ENCODE peak calls at places on chromosomes 13 and 19, in nine cellular contexts. K is NCI-H2081; A is mesothelial cell of epicardium; Y is activated CD4-positive, CD25-positive, alpha-beta regulatory T cell treated with anti-CD3 and anti-CD28 coated beads, Interleukin-2, amount 50 U/mL, for 16 hours; D is dorsolateral prefrontal cortex; Q is kidney glomerular epithelial cell; M is HTR-8/SVneo; E is RPMI7951; F is NCI-H1105 treated with DMSO at 0.1 percent for 48 hours. U is an unnamed sample.

GRCh38 chr13:42600943-42601342 is 27.0 kb downstream of the TNFSF11 start:
- DNase-seq in M (no peak), Q (no peak), K (no peak), A (no peak), D (no peak), Y (no peak), F (no peak), E (peak; percentile 47), U (no peak)

GRCh38 chr13:21539687-21540086 is 64.3 kb downstream of the MICU2 start:
- DNase-seq in Y (no peak), A (no peak), E (no peak), M (no peak), K (no peak), Q (no peak), D (no peak), F (no peak), U (no peak)

GRCh38 chr19:46347985-46348384 is 1.1 kb downstream of the PPP5C start:
- DNase-seq in K (no peak), F (no peak), Q (no peak), D (no peak), M (no peak), A (no peak), Y (no peak), E (no peak), U (no peak)

GRCh38 chr19:29256516-29256915 is 43.6 kb upstream of the UQCRFS1 start:
- DNase-seq in Q (no peak), Y (no peak), E (no peak), K (no peak), F (no peak), A (no peak), D (no peak), M (no peak), U (no peak)

GRCh38 chr13:110137677-110138008 is 169.3 kb downstream of the COL4A1 start:
- DNase-seq in Y (no peak), D (no peak), A (no peak), E (no peak), F (peak; percentile 87), K (peak; percentile 61), Q (no peak), M (peak; percentile 55), U (peak; percentile 45)

GRCh38 chr13:26749285-26749684 is 11.3 kb downstream of the GPR12 start:
- DNase-seq in E (no peak), K (no peak), M (no peak), A (no peak), Q (no peak), F (no peak), Y (no peak), D (no peak), U (no peak)

GRCh38 chr19:1270854-1271527 is 1.9 kb downstream of the CIRBP start:
- DNase-seq in A (no peak), F (no peak), D (no peak), Q (no peak), E (no peak), M (no peak), K (no peak), Y (no peak), U (no peak)

GRCh38 chr13:40191186-40191980 is 475.1 kb downstream of the FOXO1 start:
- DNase-seq in Y (no peak), E (no peak), K (no peak), A (no peak), M (no peak), D (no peak), F (no peak), Q (peak; percentile 33), U (no peak)

GRCh38 chr19:3034845-3035541 is 5.9 kb upstream of the TLE2 start:
- DNase-seq in M (no peak), E (peak; percentile 66), A (no peak), Q (no peak), K (no peak), F (no peak), D (no peak), Y (no peak), U (no peak)

GRCh38 chr19:11284535-11284934 is 11.4 kb upstream of the TSPAN16 start:
- DNase-seq in D (no peak), F (no peak), E (no peak), M (no peak), Q (no peak), K (no peak), A (no peak), Y (no peak), U (no peak)

GRCh38 chr19:29510701-29511265 is 15.0 kb upstream of the VSTM2B start:
- DNase-seq in D (no peak), M (no peak), K (no peak), F (no peak), A (no peak), Y (no peak), E (no peak), Q (no peak), U (no peak)

GRCh38 chr13:97278395-97279078 is 56.4 kb downstream of the MBNL2 start:
- DNase-seq in D (no peak), Q (no peak), M (no peak), Y (no peak), A (no peak), K (no peak), E (no peak), F (no peak), U (no peak)

GRCh38 chr13:98265669-98266551 is 88.8 kb upstream of the RNF113B start:
- DNase-seq in E (peak; percentile 54), Y (no peak), Q (peak; percentile 47), F (no peak), K (no peak), A (no peak), M (no peak), D (no peak), U (no peak)

GRCh38 chr13:20221772-20222171 is 10.3 kb downstream of the GJB6 start:
- DNase-seq in E (peak; percentile 1), K (no peak), F (no peak), Y (no peak), M (no peak), A (no peak), Q (no peak), D (no peak), U (no peak)

GRCh38 chr19:1851581-1852293 is 3.5 kb upstream of the REXO1 start:
- DNase-seq in A (no peak), K (no peak), F (no peak), Q (no peak), M (no peak), D (no peak), E (no peak), Y (no peak), U (no peak)

GRCh38 chr19:39846678-39847486 is 703 bp upstream of the FBL start:
- DNase-seq in Y (no peak), D (no peak), E (no peak), A (no peak), M (no peak), Q (no peak), K (no peak), F (no peak), U (no peak)

GRCh38 chr19:18085702-18086457 is 854 bp downstream of the IL12RB1 start:
- DNase-seq in M (no peak), F (no peak), D (no peak), K (no peak), A (no peak), Q (no peak), Y (no peak), E (no peak), U (no peak)

GRCh38 chr13:46804391-46804815 is 7.4 kb upstream of the ESD start:
- DNase-seq in K (no peak), F (no peak), M (peak; percentile 34), D (no peak), Q (peak; percentile 95), Y (no peak), E (peak; percentile 89), A (no peak), U (no peak)

GRCh38 chr13:30840515-30840914 is 65.6 kb upstream of the MEDAG start:
- DNase-seq in Q (no peak), E (no peak), K (no peak), Y (no peak), M (no peak), F (no peak), A (no peak), D (no peak), U (no peak)

GRCh38 chr19:11203194-11204075 is 6.1 kb upstream of the KANK2 start:
- DNase-seq in F (peak; percentile 24), M (peak; percentile 91), E (peak; percentile 92), K (peak; percentile 11), Q (peak; percentile 47), D (peak; percentile 9), Y (peak; percentile 9), A (peak; percentile 77), U (no peak)

GRCh38 chr13:44842158-44842557 is 147.1 kb downstream of the NUFIP1 start:
- DNase-seq in F (no peak), K (no peak), E (peak; percentile 46), M (no peak), Q (no peak), A (no peak), D (no peak), Y (no peak), U (no peak)

GRCh38 chr19:11479470-11480080 is 1.3 kb downstream of the ELAVL3 start:
- DNase-seq in F (peak; percentile 20), Q (no peak), Y (no peak), A (no peak), E (peak; percentile 54), M (no peak), D (peak; percentile 67), K (peak; percentile 78), U (no peak)

GRCh38 chr13:100630564-100630963 is 42.0 kb upstream of the GGACT start:
- DNase-seq in Q (no peak), K (peak; percentile 69), E (no peak), D (peak; percentile 26), F (no peak), A (no peak), M (no peak), Y (no peak), U (no peak)

GRCh38 chr13:23889598-23890224 is 511 bp upstream of the MIPEP start:
- DNase-seq in E (peak; percentile 18), A (no peak), Y (no peak), D (no peak), M (no peak), F (peak; percentile 18), Q (no peak), K (no peak), U (no peak)

U was measured in NCI-H510A.